ENCODE peak calls at places on chromosomes 5 and 9, in six cellular contexts. X is NCI-H2081, V is left ventricle myocardium inferior, R is fibroblast of mammary gland, D is COR-L47, T is spleen. C is an unnamed sample.

GRCh38 chr5:162607879-162608278 is 540.3 kb downstream of the GABRG2 start:
- DNase-seq in X (no peak), V (no peak), R (no peak), D (no peak), T (no peak), C (no peak)

GRCh38 chr9:134968011-134968822 is 50.5 kb upstream of the FCN1 start:
- DNase-seq in X (no peak), V (no peak), R (peak; percentile 38), D (no peak), T (peak; percentile 44), C (no peak)

GRCh38 chr9:135198889-135199288 is 111.4 kb downstream of the OLFM1 start:
- DNase-seq in X (no peak), V (no peak), R (no peak), D (no peak), T (no peak), C (peak; percentile 38)

GRCh38 chr5:89064054-89064453 is 181.1 kb upstream of the MEF2C start:
- DNase-seq in X (no peak), V (no peak), R (no peak), D (no peak), T (no peak), C (no peak)

GRCh38 chr9:73284386-73284785 is 132.7 kb downstream of the ANXA1 start:
- DNase-seq in X (no peak), V (no peak), R (no peak), D (no peak), T (no peak), C (no peak)

GRCh38 chr5:16980983-16981382 is 44.9 kb upstream of the MYO10 start:
- DNase-seq in X (no peak), V (no peak), R (peak; percentile 37), D (no peak), T (no peak), C (no peak)

GRCh38 chr5:132261881-132262845 is 4.7 kb downstream of the PDLIM4 start:
- DNase-seq in X (no peak), V (no peak), R (no peak), D (no peak), T (peak; percentile 64), C (no peak)

GRCh38 chr9:129459550-129460322 is 161.2 kb downstream of the C9orf50 start:
- DNase-seq in X (no peak), V (no peak), R (no peak), D (no peak), T (peak; percentile 89), C (no peak)

GRCh38 chr5:53027913-53028312 is 38.8 kb downstream of the ITGA2 start:
- DNase-seq in X (no peak), V (peak; percentile 36), R (peak; percentile 85), D (no peak), T (no peak), C (peak; percentile 15)

GRCh38 chr5:124398471-124398870 is 348.0 kb downstream of the ZNF608 start:
- DNase-seq in X (no peak), V (no peak), R (peak; percentile 84), D (no peak), T (no peak), C (no peak)

GRCh38 chr9:131714161-131714646 is 25.7 kb downstream of the RAPGEF1 start:
- DNase-seq in X (no peak), V (peak; percentile 64), R (peak; percentile 92), D (no peak), T (no peak), C (no peak)

GRCh38 chr9:128928624-128929023 is 7.8 kb downstream of the PHYHD1 start:
- DNase-seq in X (no peak), V (no peak), R (no peak), D (no peak), T (no peak), C (no peak)

GRCh38 chr5:143052967-143053682 is 282.9 kb downstream of the ARHGAP26 start:
- DNase-seq in X (no peak), V (no peak), R (no peak), D (no peak), T (no peak), C (no peak)

GRCh38 chr9:110555971-110556370 is 23.6 kb downstream of the SVEP1 start:
- DNase-seq in X (no peak), V (peak; percentile 49), R (peak; percentile 90), D (no peak), T (no peak), C (no peak)

GRCh38 chr9:12753931-12754330 is 20.9 kb upstream of the LURAP1L start:
- DNase-seq in X (no peak), V (no peak), R (no peak), D (no peak), T (no peak), C (no peak)

GRCh38 chr9:112520646-112521045 is 34.0 kb downstream of the KIAA1958 start:
- DNase-seq in X (no peak), V (no peak), R (no peak), D (no peak), T (no peak), C (no peak)

GRCh38 chr9:98796364-98797101 is at the start of gene ANKS6:
- DNase-seq in X (peak; percentile 63), V (peak; percentile 81), R (peak; percentile 65), D (peak; percentile 42), T (peak; percentile 95), C (peak; percentile 85)

GRCh38 chr5:174723979-174724483 is 351 bp upstream of the MSX2 start:
- DNase-seq in X (no peak), V (no peak), R (peak; percentile 8), D (peak; percentile 92), T (no peak), C (no peak)

GRCh38 chr5:79146352-79146751 is 34.7 kb downstream of the BHMT start:
- DNase-seq in X (no peak), V (no peak), R (peak; percentile 3), D (no peak), T (no peak), C (no peak)

GRCh38 chr5:463952-464351 is 21.0 kb downstream of the EXOC3 start:
- DNase-seq in X (no peak), V (peak; percentile 12), R (no peak), D (no peak), T (peak; percentile 92), C (no peak)

GRCh38 chr9:13351768-13352386 is 72.4 kb upstream of the MPDZ start:
- DNase-seq in X (peak; percentile 71), V (no peak), R (peak; percentile 74), D (peak; percentile 72), T (no peak), C (peak; percentile 38)

GRCh38 chr5:73236541-73237128 is 63.6 kb downstream of the TMEM174 start:
- DNase-seq in X (no peak), V (no peak), R (no peak), D (no peak), T (no peak), C (no peak)

GRCh38 chr9:120713257-120714087 is 798 bp downstream of the MEGF9 start:
- DNase-seq in X (no peak), V (peak; percentile 29), R (no peak), D (no peak), T (peak; percentile 91), C (no peak)

GRCh38 chr5:1661831-1662558 is 137.6 kb downstream of the MRPL36 start:
- DNase-seq in X (no peak), V (no peak), R (no peak), D (no peak), T (no peak), C (no peak)

GRCh38 chr9:127122176-127123151 is at the start of gene ANGPTL2:
- DNase-seq in X (peak; percentile 33), V (peak; percentile 92), R (peak; percentile 90), D (peak; percentile 84), T (peak; percentile 92), C (peak; percentile 82)